ENCODE peak calls at places on chromosomes 4 and X, in seven cellular contexts. Z is effector memory CD4-positive, alpha-beta T cell; V is heart right ventricle; T is tibial nerve; L is lower lobe of right lung; P is testis; F is fibroblast of lung. J is an unnamed sample.
A peak's percentile ranks its signal among the peaks of the same experiment; 100 is the strongest.

GRCh38 chrX:119871599-119872395 is at the start of the genes NDUFA1 and RNF113A:
- DNase-seq in Z (peak; percentile 77), V (peak; percentile 77), T (peak; percentile 64), L (peak; percentile 91), P (peak; percentile 87), F (peak; percentile 85), J (peak; percentile 85)

GRCh38 chrX:139194571-139195280 is 335.8 kb upstream of the F9 start:
- DNase-seq in Z (no peak), V (peak; percentile 15), T (no peak), L (peak; percentile 55), P (peak; percentile 37), F (no peak), J (no peak)

GRCh38 chrX:39665830-39666518 is 431.8 kb downstream of the BCOR start:
- DNase-seq in Z (no peak), V (no peak), T (no peak), L (no peak), P (no peak), F (no peak), J (no peak)

GRCh38 chr4:125314676-125315570 is at the start of gene FAT4:
- DNase-seq in Z (no peak), V (peak; percentile 97), T (peak; percentile 89), L (peak; percentile 93), P (peak; percentile 96), F (peak; percentile 99), J (peak; percentile 96)

GRCh38 chrX:134167804-134168203 is 69.2 kb upstream of the CCDC160 start:
- DNase-seq in Z (no peak), V (no peak), T (no peak), L (no peak), P (no peak), F (no peak), J (no peak)

GRCh38 chr4:142901166-142901662 is 55.1 kb upstream of the INPP4B start:
- DNase-seq in Z (no peak), V (no peak), T (no peak), L (no peak), P (no peak), F (peak; percentile 29), J (no peak)

GRCh38 chr4:10593130-10593529 is 91.4 kb downstream of the CLNK start:
- DNase-seq in Z (no peak), V (no peak), T (no peak), L (no peak), P (peak; percentile 20), F (no peak), J (no peak)

GRCh38 chr4:141933978-141934377 is 297.6 kb downstream of the IL15 start:
- DNase-seq in Z (no peak), V (no peak), T (no peak), L (no peak), P (no peak), F (no peak), J (no peak)

GRCh38 chr4:90990298-90990697 is 863.1 kb downstream of the CCSER1 start:
- DNase-seq in Z (no peak), V (no peak), T (no peak), L (no peak), P (no peak), F (no peak), J (no peak)

GRCh38 chr4:30718021-30718888 is 1.9 kb upstream of the PCDH7 start:
- DNase-seq in Z (no peak), V (peak; percentile 29), T (no peak), L (no peak), P (peak; percentile 31), F (peak; percentile 65), J (no peak)

GRCh38 chr4:24840362-24840761 is 45.0 kb downstream of the SOD3 start:
- DNase-seq in Z (no peak), V (no peak), T (no peak), L (no peak), P (peak; percentile 19), F (no peak), J (no peak)

GRCh38 chr4:81571105-81571504 is 99.4 kb upstream of the RASGEF1B start:
- DNase-seq in Z (no peak), V (no peak), T (no peak), L (no peak), P (no peak), F (no peak), J (no peak)

GRCh38 chr4:105170703-105171102 is 24.0 kb downstream of the TET2 start:
- DNase-seq in Z (no peak), V (no peak), T (no peak), L (no peak), P (no peak), F (no peak), J (no peak)

GRCh38 chrX:123088930-123089329 is 95.1 kb upstream of the GRIA3 start:
- DNase-seq in Z (no peak), V (no peak), T (no peak), L (no peak), P (no peak), F (no peak), J (no peak)

GRCh38 chrX:123086768-123087167 is 97.3 kb upstream of the GRIA3 start:
- DNase-seq in Z (no peak), V (no peak), T (no peak), L (no peak), P (no peak), F (no peak), J (no peak)

GRCh38 chrX:123085311-123085940 is 98.7 kb upstream of the GRIA3 start:
- DNase-seq in Z (no peak), V (no peak), T (no peak), L (no peak), P (no peak), F (no peak), J (no peak)

GRCh38 chrX:123087326-123087725 is 96.8 kb upstream of the GRIA3 start:
- DNase-seq in Z (no peak), V (no peak), T (no peak), L (no peak), P (no peak), F (no peak), J (no peak)

DNA sequence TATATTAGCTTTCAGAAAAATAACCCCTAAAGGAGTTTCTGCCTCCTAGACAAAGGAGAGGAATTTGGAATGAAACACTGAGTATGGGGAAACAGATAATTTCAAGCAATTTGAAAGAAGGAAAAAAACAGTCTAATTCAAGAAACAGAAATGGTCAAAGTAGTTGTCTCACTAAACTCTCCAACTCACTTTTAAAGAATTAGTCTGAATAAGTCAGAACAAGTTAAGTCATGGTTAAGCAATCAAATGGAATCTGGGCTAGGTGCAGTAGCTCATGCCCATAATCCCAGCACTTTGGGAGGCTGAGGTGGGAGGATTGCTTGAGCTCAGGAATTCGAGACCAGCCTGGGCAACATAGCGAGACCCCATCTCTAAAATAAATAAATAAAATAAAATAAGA is 95.7 kb upstream of the GRIA3 start:
- DNase-seq in Z (no peak), V (no peak), T (no peak), L (no peak), P (no peak), F (no peak), J (no peak)
- H3K27me3 ChIP-seq in Z (no peaks in the 10 kb centered on the region), V (no peaks in the 10 kb centered on the region), T (no peaks in the 10 kb centered on the region), L (no peaks in the 10 kb centered on the region), P (no peaks in the 10 kb centered on the region), F (no peaks in the 10 kb centered on the region), J (no peaks in the 10 kb centered on the region)

GRCh38 chr4:54063224-54063623 is 1.2 kb downstream of the CHIC2 start:
- DNase-seq in Z (no peak), V (no peak), T (no peak), L (no peak), P (no peak), F (peak; percentile 40), J (no peak)
- H3K4me1 ChIP-seq in Z (peaks cover 16% of the 10 kb centered on the region), V (peaks cover 62% of the 10 kb centered on the region), T (peaks cover 51% of the 10 kb centered on the region), L (peaks cover 64% of the 10 kb centered on the region), P (peaks cover 45% of the 10 kb centered on the region), F (peaks cover 16% of the 10 kb centered on the region), J (peaks cover 50% of the 10 kb centered on the region)

DNA sequence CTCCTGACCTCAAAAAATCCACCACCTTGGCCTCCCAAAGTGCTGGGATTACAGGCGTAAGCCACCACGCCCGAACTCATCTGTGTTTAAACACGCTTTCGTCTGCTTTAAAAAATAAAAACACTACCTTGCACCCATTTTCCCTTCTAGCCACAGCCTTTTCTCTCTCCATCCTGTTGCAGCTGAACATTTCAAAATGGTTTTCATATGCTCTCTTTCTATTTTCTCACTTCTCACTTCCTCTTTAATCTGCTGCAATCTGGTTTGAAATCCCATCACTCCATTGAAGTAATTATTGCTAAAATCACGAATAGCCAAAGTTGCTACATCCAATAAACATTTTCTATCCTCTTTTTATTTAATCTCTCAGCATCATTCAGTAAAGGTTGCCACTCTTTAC is 70.0 kb downstream of the DCHS2 start:
- DNase-seq in Z (no peak), V (no peak), T (no peak), L (no peak), P (no peak), F (no peak), J (no peak)
- H3K27me3 ChIP-seq in Z (peaks cover 3% of the 10 kb centered on the region), V (no peaks in the 10 kb centered on the region), T (peaks cover 3% of the 10 kb centered on the region), L (no peaks in the 10 kb centered on the region), P (no peaks in the 10 kb centered on the region), F (no peaks in the 10 kb centered on the region), J (no peaks in the 10 kb centered on the region)

GRCh38 chr4:139736661-139737060 is 71.0 kb downstream of the MGST2 start:
- DNase-seq in Z (no peak), V (no peak), T (no peak), L (no peak), P (no peak), F (peak; percentile 3), J (peak; percentile 53)

GRCh38 chr4:139735381-139736256 is 70.0 kb downstream of the MGST2 start:
- DNase-seq in Z (no peak), V (no peak), T (no peak), L (peak; percentile 64), P (peak; percentile 43), F (peak; percentile 39), J (peak; percentile 57)

GRCh38 chr4:139734875-139735380 is 69.3 kb downstream of the MGST2 start:
- DNase-seq in Z (no peak), V (peak; percentile 90), T (peak; percentile 71), L (peak; percentile 92), P (peak; percentile 91), F (peak; percentile 83), J (peak; percentile 90)

GRCh38 chr4:139734201-139734874 is 68.7 kb downstream of the MGST2 start:
- DNase-seq in Z (no peak), V (no peak), T (peak; percentile 57), L (no peak), P (no peak), F (peak; percentile 91), J (peak; percentile 76)

GRCh38 chr4:139736257-139736626 is 70.6 kb downstream of the MGST2 start:
- DNase-seq in Z (no peak), V (no peak), T (no peak), L (no peak), P (no peak), F (no peak), J (peak; percentile 54)
- H3K4me1 ChIP-seq in Z (peaks cover 9% of the 10 kb centered on the region), V (peaks cover 54% of the 10 kb centered on the region), T (peaks cover 3% of the 10 kb centered on the region), L (peaks cover 51% of the 10 kb centered on the region), P (peaks cover 56% of the 10 kb centered on the region), F (peaks cover 10% of the 10 kb centered on the region), J (peaks cover 55% of the 10 kb centered on the region)

GRCh38 chr4:13543091-13543581 is 1.2 kb downstream of the NKX3-2 start:
- DNase-seq in Z (no peak), V (no peak), T (no peak), L (no peak), P (no peak), F (no peak), J (no peak)

GRCh38 chr4:13544556-13545393 is 467 bp upstream of the NKX3-2 start:
- DNase-seq in Z (no peak), V (peak; percentile 40), T (peak; percentile 41), L (peak; percentile 76), P (peak; percentile 79), F (peak; percentile 71), J (no peak)

GRCh38 chr4:13542577-13543042 is 1.7 kb downstream of the NKX3-2 start:
- DNase-seq in Z (no peak), V (no peak), T (no peak), L (no peak), P (no peak), F (no peak), J (no peak)

GRCh38 chr4:13545394-13545808 is 1.1 kb upstream of the NKX3-2 start:
- DNase-seq in Z (no peak), V (no peak), T (no peak), L (no peak), P (no peak), F (no peak), J (no peak)

GRCh38 chr4:13543648-13544555 is at the start of gene NKX3-2:
- DNase-seq in Z (no peak), V (no peak), T (no peak), L (no peak), P (no peak), F (no peak), J (no peak)
- H3K27me3 ChIP-seq in Z (peaks cover 97% of the 10 kb centered on the region), V (peaks cover 100% of the 10 kb centered on the region), T (peaks cover 98% of the 10 kb centered on the region), L (peaks cover 100% of the 10 kb centered on the region), P (peaks cover 3% of the 10 kb centered on the region), F (peaks cover 67% of the 10 kb centered on the region), J (peaks cover 90% of the 10 kb centered on the region)

J was measured in right atrium auricular region.